ENCODE peak calls at places on chromosomes 4 and X, in four cellular contexts. One of them, this sample, is unnamed.

GRCh38 chr4:3346146-3346545 is 53.3 kb downstream of the RGS12 start:
- DNase-seq in fibroblast of lung: peak
- DNase-seq in CD4-positive, alpha-beta T cell: no peak
- DNase-seq in WTC11: no peak
- DNase-seq in this sample: peak

GRCh38 chrX:18534949-18535348 is 109.5 kb downstream of the CDKL5 start:
- DNase-seq in fibroblast of lung: no peak
- DNase-seq in CD4-positive, alpha-beta T cell: no peak
- DNase-seq in WTC11: no peak
- DNase-seq in this sample: no peak

GRCh38 chr4:26325191-26325590 is 4.4 kb downstream of the RBPJ start:
- DNase-seq in CD4-positive, alpha-beta T cell: peak
- DNase-seq in fibroblast of lung: peak
- DNase-seq in WTC11: no peak
- DNase-seq in this sample: no peak

GRCh38 chrX:74535633-74536141 is 78.7 kb downstream of the RLIM start:
- DNase-seq in fibroblast of lung: peak
- DNase-seq in WTC11: peak
- DNase-seq in CD4-positive, alpha-beta T cell: no peak
- DNase-seq in this sample: peak

GRCh38 chr4:107862658-107863057 is 37.9 kb downstream of the SGMS2 start:
- DNase-seq in fibroblast of lung: peak
- DNase-seq in WTC11: no peak
- DNase-seq in CD4-positive, alpha-beta T cell: no peak
- DNase-seq in this sample: no peak

GRCh38 chrX:106959897-106960296 is 39.7 kb downstream of the CLDN2 start:
- DNase-seq in WTC11: no peak
- DNase-seq in fibroblast of lung: peak
- DNase-seq in CD4-positive, alpha-beta T cell: no peak
- DNase-seq in this sample: no peak

GRCh38 chr4:47525154-47525819 is 40.2 kb downstream of the ATP10D start:
- DNase-seq in WTC11: no peak
- DNase-seq in fibroblast of lung: peak
- DNase-seq in CD4-positive, alpha-beta T cell: no peak
- DNase-seq in this sample: no peak

GRCh38 chrX:33357606-33358005 is 146.3 kb upstream of the DMD start:
- DNase-seq in fibroblast of lung: no peak
- DNase-seq in CD4-positive, alpha-beta T cell: no peak
- DNase-seq in WTC11: no peak
- DNase-seq in this sample: no peak

GRCh38 chrX:9466115-9466495 is 1.2 kb downstream of the TBL1X start:
- DNase-seq in CD4-positive, alpha-beta T cell: peak
- DNase-seq in fibroblast of lung: peak
- DNase-seq in WTC11: peak
- DNase-seq in this sample: peak

GRCh38 chr4:156193800-156194199 is 240.1 kb upstream of the CTSO start:
- DNase-seq in CD4-positive, alpha-beta T cell: no peak
- DNase-seq in WTC11: no peak
- DNase-seq in fibroblast of lung: peak
- DNase-seq in this sample: no peak

GRCh38 chr4:99088485-99089365 is at the start of gene ADH5:
- DNase-seq in CD4-positive, alpha-beta T cell: peak
- DNase-seq in fibroblast of lung: peak
- DNase-seq in WTC11: peak
- DNase-seq in this sample: peak

GRCh38 chr4:156892695-156893211 is 78.8 kb downstream of the PDGFC start:
- DNase-seq in WTC11: no peak
- DNase-seq in fibroblast of lung: no peak
- DNase-seq in CD4-positive, alpha-beta T cell: no peak
- DNase-seq in this sample: no peak

GRCh38 chr4:184462724-184463123 is 11.6 kb downstream of the IRF2 start:
- DNase-seq in CD4-positive, alpha-beta T cell: no peak
- DNase-seq in fibroblast of lung: no peak
- DNase-seq in WTC11: no peak
- DNase-seq in this sample: no peak

GRCh38 chrX:30904632-30905031 is 15.6 kb upstream of the TAB3 start:
- DNase-seq in CD4-positive, alpha-beta T cell: no peak
- DNase-seq in WTC11: no peak
- DNase-seq in fibroblast of lung: no peak
- DNase-seq in this sample: no peak

GRCh38 chrX:9519546-9520210 is 54.8 kb downstream of the TBL1X start:
- DNase-seq in fibroblast of lung: no peak
- DNase-seq in CD4-positive, alpha-beta T cell: no peak
- DNase-seq in WTC11: no peak
- DNase-seq in this sample: no peak

GRCh38 chr4:110586137-110586850 is 36.6 kb downstream of the PITX2 start:
- DNase-seq in CD4-positive, alpha-beta T cell: no peak
- DNase-seq in WTC11: no peak
- DNase-seq in fibroblast of lung: peak
- DNase-seq in this sample: no peak

GRCh38 chr4:37604464-37604863 is 81.7 kb downstream of the RELL1 start:
- DNase-seq in fibroblast of lung: peak
- DNase-seq in WTC11: no peak
- DNase-seq in CD4-positive, alpha-beta T cell: no peak
- DNase-seq in this sample: no peak

GRCh38 chr4:48138936-48139335 is 4.9 kb upstream of the TXK start:
- DNase-seq in CD4-positive, alpha-beta T cell: no peak
- DNase-seq in WTC11: no peak
- DNase-seq in fibroblast of lung: no peak
- DNase-seq in this sample: no peak

GRCh38 chr4:185237185-185237584 is 27.8 kb downstream of the SNX25 start:
- DNase-seq in fibroblast of lung: no peak
- DNase-seq in CD4-positive, alpha-beta T cell: no peak
- DNase-seq in WTC11: no peak
- DNase-seq in this sample: no peak

GRCh38 chr4:165360041-165360782 is 18.6 kb upstream of the CPE start:
- DNase-seq in CD4-positive, alpha-beta T cell: no peak
- DNase-seq in WTC11: no peak
- DNase-seq in fibroblast of lung: peak
- DNase-seq in this sample: no peak

GRCh38 chr4:176277162-176277904 is 8.3 kb upstream of the ASB5 start:
- DNase-seq in CD4-positive, alpha-beta T cell: no peak
- DNase-seq in fibroblast of lung: peak
- DNase-seq in WTC11: peak
- DNase-seq in this sample: peak

GRCh38 chrX:51496501-51497291 is at the start of gene NUDT11:
- DNase-seq in CD4-positive, alpha-beta T cell: peak
- DNase-seq in fibroblast of lung: peak
- DNase-seq in WTC11: peak
- DNase-seq in this sample: peak

GRCh38 chr4:110637408-110638131 is 14.7 kb upstream of the PITX2 start:
- DNase-seq in fibroblast of lung: no peak
- DNase-seq in CD4-positive, alpha-beta T cell: no peak
- DNase-seq in WTC11: peak
- DNase-seq in this sample: peak

GRCh38 chr4:125938541-125938940 is 623.8 kb downstream of the FAT4 start:
- DNase-seq in fibroblast of lung: peak
- DNase-seq in CD4-positive, alpha-beta T cell: no peak
- DNase-seq in WTC11: no peak
- DNase-seq in this sample: no peak

GRCh38 chr4:8260656-8261111 is 8.9 kb upstream of the HTRA3 start:
- DNase-seq in CD4-positive, alpha-beta T cell: no peak
- DNase-seq in fibroblast of lung: peak
- DNase-seq in WTC11: no peak
- DNase-seq in this sample: no peak

GRCh38 chr4:10887600-10887999 is 203.0 kb upstream of the CLNK start:
- DNase-seq in fibroblast of lung: no peak
- DNase-seq in WTC11: no peak
- DNase-seq in CD4-positive, alpha-beta T cell: no peak
- DNase-seq in this sample: no peak

GRCh38 chr4:53861856-53862610 is 202.4 kb downstream of the CHIC2 start:
- DNase-seq in CD4-positive, alpha-beta T cell: no peak
- DNase-seq in fibroblast of lung: peak
- DNase-seq in WTC11: no peak
- DNase-seq in this sample: no peak

GRCh38 chrX:9642270-9642995 is 123.2 kb downstream of the GPR143 start:
- DNase-seq in WTC11: no peak
- DNase-seq in CD4-positive, alpha-beta T cell: no peak
- DNase-seq in fibroblast of lung: no peak
- DNase-seq in this sample: no peak

GRCh38 chr4:52017809-52018208 is 2.4 kb downstream of the LRRC66 start:
- DNase-seq in CD4-positive, alpha-beta T cell: no peak
- DNase-seq in fibroblast of lung: no peak
- DNase-seq in WTC11: no peak
- DNase-seq in this sample: no peak

GRCh38 chr4:89661490-89661889 is 175.5 kb downstream of the SNCA start:
- DNase-seq in CD4-positive, alpha-beta T cell: no peak
- DNase-seq in fibroblast of lung: peak
- DNase-seq in WTC11: no peak
- DNase-seq in this sample: no peak

GRCh38 chrX:155028749-155029360 is 2.2 kb downstream of the FUNDC2 start:
- DNase-seq in WTC11: no peak
- DNase-seq in fibroblast of lung: peak
- DNase-seq in CD4-positive, alpha-beta T cell: no peak
- DNase-seq in this sample: no peak

GRCh38 chrX:153627675-153628111 is 19.3 kb upstream of the DUSP9 start:
- DNase-seq in fibroblast of lung: no peak
- DNase-seq in CD4-positive, alpha-beta T cell: no peak
- DNase-seq in WTC11: no peak
- DNase-seq in this sample: no peak

DNA sequence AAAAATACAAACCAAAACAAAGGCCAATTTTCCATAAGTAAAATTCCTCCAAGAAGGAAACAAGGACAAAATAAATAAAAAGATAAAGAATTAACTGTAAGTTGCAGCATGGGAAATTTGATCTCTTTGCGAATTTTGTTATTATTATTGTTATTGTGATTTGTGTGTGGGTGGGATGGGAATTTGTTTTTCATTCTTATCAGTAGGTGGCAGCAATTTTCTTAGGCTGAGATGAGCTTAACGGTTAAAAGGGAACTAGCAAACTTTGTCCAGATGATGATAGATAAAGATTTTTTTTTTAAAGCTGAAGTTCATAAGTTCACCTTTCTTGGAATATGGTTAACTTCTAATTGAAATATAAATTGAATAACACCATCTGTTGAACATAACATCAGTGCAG is 83.2 kb upstream of the IL1RAPL2 start:
- DNase-seq in CD4-positive, alpha-beta T cell: no peak
- DNase-seq in WTC11: no peak
- DNase-seq in fibroblast of lung: no peak
- DNase-seq in this sample: no peak
- TF ChIP-seq CTCF in CD4-positive, alpha-beta T cell: no peak
- TF ChIP-seq CTCF in WTC11: no peak
- TF ChIP-seq CTCF in fibroblast of lung: no peak
- TF ChIP-seq CTCF in this sample: no peak

DNA sequence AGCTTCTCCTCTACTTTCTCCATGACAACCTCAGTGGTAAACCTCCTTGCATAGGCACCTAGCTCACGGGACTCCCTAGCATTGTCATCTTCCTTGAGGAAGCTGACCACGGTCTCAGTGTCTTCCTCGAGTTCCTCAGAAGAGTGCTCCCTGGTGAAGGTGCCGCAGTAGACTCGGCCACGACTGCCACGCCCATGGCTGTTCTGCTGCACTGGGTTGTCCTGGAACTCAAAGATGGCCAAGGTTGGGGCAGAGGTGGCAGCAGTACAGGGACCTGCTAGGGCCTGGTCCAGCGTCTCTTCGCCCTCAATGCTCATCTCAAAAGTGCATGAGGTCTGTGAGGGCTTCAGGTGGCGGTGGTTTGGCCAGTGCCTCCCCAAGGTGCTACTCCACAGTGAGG is 147.9 kb upstream of the ARHGEF9 start:
- DNase-seq in WTC11: no peak
- DNase-seq in CD4-positive, alpha-beta T cell: no peak
- DNase-seq in fibroblast of lung: no peak
- DNase-seq in this sample: no peak
- TF ChIP-seq CTCF in WTC11: no peak
- TF ChIP-seq CTCF in CD4-positive, alpha-beta T cell: no peak
- TF ChIP-seq CTCF in fibroblast of lung: no peak
- TF ChIP-seq CTCF in this sample: no peak

GRCh38 chrX:110440016-110440805 is 81.6 kb downstream of the RTL9 start:
- DNase-seq in fibroblast of lung: no peak
- DNase-seq in CD4-positive, alpha-beta T cell: no peak
- DNase-seq in WTC11: no peak
- DNase-seq in this sample: no peak

GRCh38 chrX:110448459-110448858 is 89.8 kb downstream of the RTL9 start:
- DNase-seq in fibroblast of lung: no peak
- DNase-seq in WTC11: no peak
- DNase-seq in CD4-positive, alpha-beta T cell: no peak
- DNase-seq in this sample: no peak

GRCh38 chrX:110444996-110445395 is 86.3 kb downstream of the RTL9 start:
- DNase-seq in fibroblast of lung: no peak
- DNase-seq in WTC11: no peak
- DNase-seq in CD4-positive, alpha-beta T cell: no peak
- DNase-seq in this sample: no peak

GRCh38 chrX:110437686-110438085 is 79.0 kb downstream of the RTL9 start:
- DNase-seq in CD4-positive, alpha-beta T cell: no peak
- DNase-seq in WTC11: no peak
- DNase-seq in fibroblast of lung: no peak
- DNase-seq in this sample: no peak

GRCh38 chrX:110442631-110443030 is 84.0 kb downstream of the RTL9 start:
- DNase-seq in WTC11: peak
- DNase-seq in CD4-positive, alpha-beta T cell: no peak
- DNase-seq in fibroblast of lung: peak
- DNase-seq in this sample: peak
- TF ChIP-seq CTCF in WTC11: no peak
- TF ChIP-seq CTCF in CD4-positive, alpha-beta T cell: no peak
- TF ChIP-seq CTCF in fibroblast of lung: no peak
- TF ChIP-seq CTCF in this sample: peak

GRCh38 chrX:16666541-16666940 is 16.6 kb downstream of the S100G start:
- DNase-seq in fibroblast of lung: no peak
- DNase-seq in CD4-positive, alpha-beta T cell: no peak
- DNase-seq in WTC11: no peak
- DNase-seq in this sample: no peak

GRCh38 chrX:16662402-16662801 is 12.4 kb downstream of the S100G start:
- DNase-seq in WTC11: no peak
- DNase-seq in fibroblast of lung: no peak
- DNase-seq in CD4-positive, alpha-beta T cell: no peak
- DNase-seq in this sample: no peak

GRCh38 chrX:16664626-16665025 is 14.7 kb downstream of the S100G start:
- DNase-seq in CD4-positive, alpha-beta T cell: no peak
- DNase-seq in fibroblast of lung: no peak
- DNase-seq in WTC11: no peak
- DNase-seq in this sample: no peak

GRCh38 chrX:16665089-16665488 is 15.1 kb downstream of the S100G start:
- DNase-seq in WTC11: no peak
- DNase-seq in CD4-positive, alpha-beta T cell: no peak
- DNase-seq in fibroblast of lung: peak
- DNase-seq in this sample: no peak

DNA sequence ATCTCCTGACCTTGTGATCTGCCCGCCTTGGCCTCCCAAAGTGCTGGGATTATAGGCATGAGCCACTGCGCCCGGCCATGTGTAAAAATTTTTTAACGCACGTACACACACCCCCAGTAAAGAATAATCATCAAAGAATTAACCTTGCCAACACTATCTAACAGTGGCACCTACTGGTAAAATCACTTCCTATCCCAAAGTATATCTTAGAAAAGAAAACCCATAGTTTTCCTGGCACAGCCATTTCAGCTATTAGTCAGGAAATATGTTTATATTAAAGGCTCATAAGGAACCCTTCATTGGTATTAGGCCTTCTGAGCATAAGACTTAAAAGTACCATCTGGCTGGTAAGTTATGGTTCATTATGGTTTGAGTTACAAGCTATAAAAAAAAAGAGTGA is 14.1 kb downstream of the S100G start:
- DNase-seq in fibroblast of lung: peak
- DNase-seq in CD4-positive, alpha-beta T cell: no peak
- DNase-seq in WTC11: no peak
- DNase-seq in this sample: no peak
- TF ChIP-seq CTCF in fibroblast of lung: no peak
- TF ChIP-seq CTCF in CD4-positive, alpha-beta T cell: no peak
- TF ChIP-seq CTCF in WTC11: no peak
- TF ChIP-seq CTCF in this sample: no peak